ENCODE peak calls at places on chromosomes 2 and 18, in five cellular contexts. D, A, R, X and M are unnamed samples.

GRCh38 chr2:38233231-38233983 is 143.7 kb downstream of the ATL2 start:
- DNase-seq in D (peak; percentile 45), R (no peak), X (no peak), A (no peak), M (no peak)

GRCh38 chr2:219581346-219581745 is 9.2 kb downstream of the INHA start:
- DNase-seq in A (no peak), X (no peak), R (no peak), D (no peak), M (no peak)

GRCh38 chr2:39504790-39505335 is 67.8 kb upstream of the MAP4K3 start:
- DNase-seq in D (peak; percentile 66), R (no peak), X (no peak), A (no peak), M (peak; percentile 92)

GRCh38 chr2:235021752-235022151 is 69.9 kb downstream of the SH3BP4 start:
- DNase-seq in D (peak; percentile 76), X (no peak), R (no peak), A (no peak), M (peak; percentile 54)

GRCh38 chr2:195280024-195280423 is 377.0 kb upstream of the SLC39A10 start:
- DNase-seq in D (no peak), R (no peak), A (no peak), X (no peak), M (no peak)

GRCh38 chr2:56266761-56267411 is 83.1 kb downstream of the CCDC85A start:
- DNase-seq in X (no peak), D (no peak), A (no peak), R (no peak), M (no peak)

GRCh38 chr2:101533611-101534601 is 59.0 kb upstream of the RFX8 start:
- DNase-seq in A (peak; percentile 89), D (no peak), R (no peak), X (no peak), M (no peak)

GRCh38 chr2:158644139-158644538 is 151.0 kb upstream of the DAPL1 start:
- DNase-seq in A (no peak), R (no peak), X (no peak), D (no peak), M (no peak)

GRCh38 chr2:85269959-85270358 is 57.8 kb downstream of the TGOLN2 start:
- DNase-seq in A (no peak), X (no peak), D (no peak), R (no peak), M (no peak)

GRCh38 chr2:98923244-98923940 is 12.6 kb downstream of the CRACDL start:
- DNase-seq in X (no peak), A (peak; percentile 51), R (no peak), D (no peak), M (no peak)

GRCh38 chr2:219643084-219643473 is 15.6 kb downstream of the SLC4A3 start:
- DNase-seq in R (no peak), X (no peak), A (no peak), D (no peak), M (no peak)

GRCh38 chr18:24333116-24333515 is 64.5 kb downstream of the OSBPL1A start:
- DNase-seq in D (no peak), R (no peak), A (no peak), X (no peak), M (no peak)

GRCh38 chr2:98908909-98909308 is 27.1 kb downstream of the CRACDL start:
- DNase-seq in D (no peak), A (peak; percentile 81), R (no peak), X (peak; percentile 11), M (no peak)

GRCh38 chr2:119249311-119249710 is 25.7 kb downstream of the STEAP3 start:
- DNase-seq in D (no peak), X (peak; percentile 10), R (no peak), A (no peak), M (no peak)

GRCh38 chr18:67132919-67133318 is 383.6 kb downstream of the DSEL start:
- DNase-seq in R (no peak), A (no peak), D (no peak), X (no peak), M (no peak)

GRCh38 chr2:230692760-230693159 is 19.9 kb upstream of the CAB39 start:
- DNase-seq in X (no peak), R (no peak), D (no peak), A (no peak), M (no peak)

GRCh38 chr2:189370719-189371118 is 70.6 kb upstream of the WDR75 start:
- DNase-seq in D (peak; percentile 64), A (no peak), R (no peak), X (no peak), M (no peak)

GRCh38 chr2:151408788-151409600 is 708 bp upstream of the RIF1 start:
- DNase-seq in R (no peak), X (no peak), A (no peak), D (no peak), M (no peak)
- H3K4me3 ChIP-seq in R (peak overlapping the region; percentile 92), X (peak overlapping the region; percentile 98), A (peak overlapping the region; percentile 80), D (peak overlapping the region; percentile 100), M (peak overlapping the region; percentile 93)

GRCh38 chr2:26848336-26849055 is 564 bp downstream of the DPYSL5 start:
- DNase-seq in D (no peak), X (no peak), A (peak; percentile 49), R (no peak), M (no peak)
- H3K4me3 ChIP-seq in D (peak overlapping the region; percentile 22), X (peak overlapping the region; percentile 46), A (no peak overlapping the region), R (peak overlapping the region; percentile 36), M (no peak overlapping the region)

GRCh38 chr2:61426267-61426897 is 44.5 kb downstream of the USP34 start:
- DNase-seq in D (no peak), R (peak; percentile 67), A (peak; percentile 80), X (peak; percentile 63), M (no peak)

GRCh38 chr2:61420986-61421546 is 49.8 kb downstream of the USP34 start:
- DNase-seq in D (no peak), R (no peak), X (no peak), A (no peak), M (no peak)

GRCh38 chr2:61423714-61424113 is 47.2 kb downstream of the USP34 start:
- DNase-seq in R (no peak), A (no peak), D (peak; percentile 6), X (no peak), M (no peak)

GRCh38 chr2:61421611-61422010 is 49.3 kb downstream of the USP34 start:
- DNase-seq in X (no peak), A (no peak), D (no peak), R (no peak), M (no peak)

GRCh38 chr2:61425605-61426155 is 45.2 kb downstream of the USP34 start:
- DNase-seq in X (no peak), D (no peak), R (no peak), A (no peak), M (no peak)
- H3K4me3 ChIP-seq in X (no peak overlapping the region), D (no peak overlapping the region), R (no peak overlapping the region), A (no peak overlapping the region), M (no peak overlapping the region)

GRCh38 chr2:144523606-144524131 is 3.8 kb upstream of the ZEB2 start:
- DNase-seq in X (no peak), A (no peak), R (no peak), D (no peak), M (no peak)
- H3K4me3 ChIP-seq in X (peak overlapping the region; percentile 54), A (peak overlapping the region; percentile 74), R (peak overlapping the region; percentile 70), D (peak overlapping the region; percentile 59), M (peak overlapping the region; percentile 68)

GRCh38 chr2:4553219-4553618 is 849.8 kb downstream of the DCDC2C start:
- DNase-seq in R (no peak), A (no peak), D (no peak), X (no peak), M (no peak)
- H3K4me3 ChIP-seq in R (no peak overlapping the region), A (no peak overlapping the region), D (no peak overlapping the region), X (no peak overlapping the region), M (no peak overlapping the region)

GRCh38 chr2:196586511-196586991 is 53.0 kb upstream of the CCDC150 start:
- DNase-seq in X (no peak), A (no peak), D (peak; percentile 70), R (no peak), M (peak; percentile 71)

GRCh38 chr2:196587739-196588138 is 51.8 kb upstream of the CCDC150 start:
- DNase-seq in R (no peak), X (no peak), D (no peak), A (no peak), M (no peak)

GRCh38 chr2:196584903-196585302 is 54.6 kb upstream of the CCDC150 start:
- DNase-seq in D (no peak), R (no peak), X (no peak), A (no peak), M (no peak)

GRCh38 chr2:196589429-196589828 is 50.1 kb upstream of the CCDC150 start:
- DNase-seq in A (no peak), R (no peak), X (no peak), D (no peak), M (no peak)

GRCh38 chr2:196587061-196587460 is 52.5 kb upstream of the CCDC150 start:
- DNase-seq in R (no peak), A (no peak), X (no peak), D (no peak), M (no peak)
- H3K4me3 ChIP-seq in R (no peak overlapping the region), A (no peak overlapping the region), X (no peak overlapping the region), D (no peak overlapping the region), M (no peak overlapping the region)